ENCODE peak calls at places on chromosomes 2 and 18, in four cellular contexts. A is endodermal cell, M is left ventricle myocardium inferior, X is tibial artery. E is an unnamed sample. For H3K4me1, the result is how much of the 10 kb centered on the place peaks cover.

GRCh38 chr18:49030692-49031443 is 80.1 kb upstream of the SMAD7 start:
- DNase-seq in M (no peak), X (no peak), A (peak), E (no peak)

GRCh38 chr2:9655441-9656269 is 24.9 kb upstream of the YWHAQ start:
- DNase-seq in M (no peak), A (no peak), X (no peak), E (no peak)

GRCh38 chr2:18149660-18150246 is 271.3 kb downstream of the KCNS3 start:
- DNase-seq in X (no peak), A (no peak), M (no peak), E (no peak)

GRCh38 chr2:58539973-58540372 is 298.8 kb upstream of the FANCL start:
- DNase-seq in M (no peak), X (no peak), A (no peak), E (no peak)

GRCh38 chr2:45117383-45117782 is 108.1 kb upstream of the SIX2 start:
- DNase-seq in X (no peak), A (peak), M (no peak), E (no peak)

GRCh38 chr2:9714630-9715214 is 83.9 kb upstream of the YWHAQ start:
- DNase-seq in A (no peak), X (no peak), M (no peak), E (no peak)

GRCh38 chr18:59416818-59417217 is 57.8 kb upstream of the LMAN1 start:
- DNase-seq in M (no peak), X (no peak), A (no peak), E (no peak)

GRCh38 chr2:234463626-234464290 is 33.1 kb downstream of the ARL4C start:
- DNase-seq in A (no peak), M (no peak), X (no peak), E (no peak)

GRCh38 chr18:32259553-32259952 is 69.7 kb downstream of the MEP1B start:
- DNase-seq in X (no peak), M (no peak), A (no peak), E (no peak)

GRCh38 chr2:147855316-147855715 is 10.5 kb downstream of the ACVR2A start:
- DNase-seq in M (no peak), A (no peak), X (no peak), E (no peak)

GRCh38 chr18:49752095-49752457 is 61.3 kb downstream of the ACAA2 start:
- DNase-seq in M (no peak), A (peak), X (no peak), E (no peak)

GRCh38 chr18:73646772-73647171 is 500.9 kb downstream of the FBXO15 start:
- DNase-seq in X (no peak), A (no peak), M (no peak), E (no peak)

GRCh38 chr2:191950132-191950885 is 103.4 kb upstream of the CAVIN2 start:
- DNase-seq in M (no peak), A (no peak), X (no peak), E (no peak)

GRCh38 chr18:55858661-55859111 is 270.7 kb upstream of the TCF4 start:
- DNase-seq in A (no peak), M (no peak), X (no peak), E (no peak)

GRCh38 chr2:142944264-142944663 is 66.8 kb downstream of the KYNU start:
- DNase-seq in A (no peak), M (no peak), X (no peak), E (no peak)

GRCh38 chr2:105553538-105554196 is 154.8 kb upstream of the FHL2 start:
- DNase-seq in A (peak), X (no peak), M (no peak), E (no peak)

GRCh38 chr18:70289351-70290330 is 796 bp downstream of the SOCS6 start:
- DNase-seq in M (peak), A (peak), X (no peak), E (peak)

GRCh38 chr18:48850891-48851302 is 99.9 kb downstream of the SMAD7 start:
- DNase-seq in A (peak), X (peak), M (no peak), E (peak)

GRCh38 chr2:51526766-51527165 is 494.8 kb upstream of the NRXN1 start:
- DNase-seq in X (no peak), A (no peak), M (no peak), E (no peak)

GRCh38 chr2:205032093-205032551 is 486.8 kb downstream of the PARD3B start:
- DNase-seq in A (no peak), M (no peak), X (no peak), E (no peak)

GRCh38 chr2:47002480-47003381 is 87.1 kb upstream of the MCFD2 start:
- DNase-seq in X (peak), M (peak), A (peak), E (no peak)

GRCh38 chr2:176612736-176613135 is 343.5 kb downstream of the MTX2 start:
- DNase-seq in A (no peak), X (no peak), M (no peak), E (no peak)

GRCh38 chr18:23560186-23560585 is 26.1 kb downstream of the NPC1 start:
- DNase-seq in M (no peak), X (no peak), A (no peak), E (no peak)

GRCh38 chr2:204950695-204951094 is 405.4 kb downstream of the PARD3B start:
- DNase-seq in M (no peak), X (no peak), A (no peak), E (no peak)

GRCh38 chr2:46003912-46004473 is 293.2 kb upstream of the EPAS1 start:
- DNase-seq in X (no peak), A (no peak), M (no peak), E (no peak)

GRCh38 chr2:181153886-181154285 is 173.5 kb downstream of the UBE2E3 start:
- DNase-seq in A (no peak), M (no peak), X (no peak), E (no peak)

GRCh38 chr2:219634171-219634940 is 6.9 kb downstream of the SLC4A3 start:
- DNase-seq in M (no peak), A (peak), X (peak), E (no peak)

GRCh38 chr2:164841719-164842623 is at the start of gene COBLL1:
- DNase-seq in A (peak), M (peak), X (peak), E (peak)

GRCh38 chr2:197198890-197199289 is 111.7 kb downstream of the ANKRD44 start:
- DNase-seq in X (peak), A (no peak), M (peak), E (peak)

GRCh38 chr2:197195591-197195990 is 115.0 kb downstream of the ANKRD44 start:
- DNase-seq in A (no peak), X (no peak), M (no peak), E (no peak)

GRCh38 chr2:197200056-197200455 is 110.5 kb downstream of the ANKRD44 start:
- DNase-seq in A (no peak), M (no peak), X (no peak), E (no peak)

GRCh38 chr2:197197808-197198409 is 112.7 kb downstream of the ANKRD44 start:
- DNase-seq in X (no peak), A (no peak), M (no peak), E (no peak)

GRCh38 chr2:197196737-197197136 is 113.8 kb downstream of the ANKRD44 start:
- DNase-seq in X (no peak), A (no peak), M (no peak), E (no peak)
- H3K4me1 ChIP-seq in X (under half), A (under half), M (under half), E (under half)

GRCh38 chr2:230872968-230873669 is 8.4 kb downstream of the ITM2C start:
- DNase-seq in M (no peak), A (peak), X (no peak), E (no peak)
- H3K4me3 ChIP-seq in M (no peak), A (no peak), X (no peak), E (no peak)

GRCh38 chr2:61433606-61434005 is 37.3 kb downstream of the USP34 start:
- DNase-seq in X (no peak), M (no peak), A (no peak), E (no peak)
- H3K4me1 ChIP-seq in X (under half), M (under half), A (under half), E (under half)

GRCh38 chr2:43460141-43460540 is 135.7 kb downstream of the THADA start:
- DNase-seq in A (no peak), X (no peak), M (no peak), E (no peak)

GRCh38 chr2:43460611-43461396 is 135.0 kb downstream of the THADA start:
- DNase-seq in X (no peak), A (no peak), M (no peak), E (no peak)

GRCh38 chr2:43459455-43459854 is 136.4 kb downstream of the THADA start:
- DNase-seq in M (no peak), A (no peak), X (no peak), E (no peak)

GRCh38 chr2:43462866-43463641 is 132.8 kb downstream of the THADA start:
- DNase-seq in A (no peak), M (no peak), X (no peak), E (no peak)

GRCh38 chr2:43461461-43462073 is 134.3 kb downstream of the THADA start:
- DNase-seq in A (no peak), M (no peak), X (no peak), E (no peak)
- H3K4me3 ChIP-seq in A (no peak), M (no peak), X (no peak), E (no peak)

GRCh38 chr2:235549735-235550377 is 56.0 kb downstream of the AGAP1 start:
- DNase-seq in X (no peak), A (no peak), M (no peak), E (no peak)

GRCh38 chr2:235551965-235552364 is 58.1 kb downstream of the AGAP1 start:
- DNase-seq in A (peak), X (peak), M (peak), E (peak)

GRCh38 chr2:235552671-235553070 is 58.8 kb downstream of the AGAP1 start:
- DNase-seq in M (no peak), A (no peak), X (no peak), E (no peak)

GRCh38 chr2:235550946-235551345 is 57.1 kb downstream of the AGAP1 start:
- DNase-seq in X (no peak), M (no peak), A (no peak), E (no peak)

GRCh38 chr2:235550378-235550760 is 56.5 kb downstream of the AGAP1 start:
- DNase-seq in M (no peak), A (no peak), X (no peak), E (no peak)
- H3K4me1 ChIP-seq in M (under half), A (under half), X (under half), E (under half)

DNA sequence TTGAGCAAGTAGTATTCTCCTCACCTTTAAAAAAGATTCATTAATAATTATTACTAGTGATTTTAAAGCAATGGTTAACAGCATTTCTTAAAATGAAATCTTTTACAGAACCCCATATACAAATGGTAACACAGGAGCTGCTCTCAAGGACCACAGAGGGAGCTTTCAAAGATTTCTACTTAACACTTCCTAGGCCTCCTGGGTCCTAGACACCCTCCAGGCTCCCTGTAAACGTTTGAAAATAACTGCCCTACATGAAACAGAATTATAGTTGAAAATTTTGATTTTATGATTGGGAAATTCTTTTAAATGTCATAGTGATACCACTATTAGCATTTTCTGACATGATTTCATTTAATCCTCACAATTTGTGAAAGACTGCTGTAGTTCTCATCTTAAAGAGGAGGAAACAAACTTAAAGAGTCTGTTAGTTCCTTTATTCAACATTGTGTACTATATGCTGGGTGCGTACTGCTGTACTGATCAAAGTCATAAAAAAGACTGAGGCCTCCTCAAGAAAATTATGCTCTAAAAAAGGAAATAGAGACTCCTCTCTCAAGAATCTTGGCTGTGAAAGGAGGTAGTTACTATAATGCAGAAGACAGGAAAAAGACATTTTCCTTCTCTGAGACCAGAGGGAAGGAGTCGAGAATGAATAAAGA is 10.6 kb downstream of the CUL3 start:
- DNase-seq in X (no peak), M (no peak), A (no peak), E (no peak)
- H3K4me3 ChIP-seq in X (no peak), M (peak), A (peak), E (no peak)